ENCODE peak calls at places on chromosomes 16 and 17, in five cellular contexts. U is M059J, I is Caki2, O is colonic mucosa, P is AG09319. K is an unnamed sample.

GRCh38 chr16:64615647-64616280 is 506.1 kb downstream of the CDH11 start:
- DNase-seq in U (peak), I (no peak), O (peak), P (no peak), K (no peak)

GRCh38 chr16:48194828-48195566 is 39.2 kb upstream of the ABCC12 start:
- DNase-seq in U (peak), I (peak), O (peak), P (no peak), K (no peak)

GRCh38 chr17:78829477-78829876 is 11.1 kb downstream of the USP36 start:
- DNase-seq in U (no peak), I (no peak), O (no peak), P (no peak), K (no peak)

GRCh38 chr17:76154935-76155845 is 14.1 kb upstream of the FOXJ1 start:
- DNase-seq in U (no peak), I (no peak), O (no peak), P (no peak), K (no peak)

GRCh38 chr17:48462946-48463345 is 32.9 kb upstream of the SKAP1 start:
- DNase-seq in U (no peak), I (no peak), O (no peak), P (no peak), K (no peak)

GRCh38 chr16:27404163-27404823 is 2.3 kb downstream of the IL21R start:
- DNase-seq in U (no peak), I (no peak), O (no peak), P (no peak), K (no peak)

GRCh38 chr17:35588196-35588920 is 1.2 kb downstream of the AP2B1 start:
- DNase-seq in U (peak), I (peak), O (peak), P (no peak), K (no peak)

GRCh38 chr17:40909755-40910154 is 24.7 kb upstream of the KRT20 start:
- DNase-seq in U (peak), I (no peak), O (no peak), P (peak), K (no peak)

GRCh38 chr16:85026696-85027095 is 899 bp upstream of the KIAA0513 start:
- DNase-seq in U (no peak), I (no peak), O (no peak), P (no peak), K (no peak)

GRCh38 chr17:27419156-27419555 is 37.1 kb upstream of the KSR1 start:
- DNase-seq in U (no peak), I (no peak), O (no peak), P (no peak), K (no peak)

GRCh38 chr17:33964344-33964979 is 290.6 kb upstream of the CCL2 start:
- DNase-seq in U (peak), I (no peak), O (peak), P (no peak), K (peak)

GRCh38 chr16:12288537-12289174 is 312.1 kb downstream of the SNX29 start:
- DNase-seq in U (no peak), I (no peak), O (no peak), P (no peak), K (no peak)

GRCh38 chr16:87721622-87722565 is 43.9 kb downstream of the KLHDC4 start:
- DNase-seq in U (no peak), I (no peak), O (no peak), P (no peak), K (no peak)

GRCh38 chr16:53501216-53501859 is 1.7 kb downstream of the AKTIP start:
- DNase-seq in U (peak), I (no peak), O (no peak), P (no peak), K (no peak)